ENCODE peak calls at places on chromosomes 11 and 22, in six cellular contexts. One of them, this sample, is unnamed.

GRCh38 chr11:64339754-64340408 is at the start of gene CCDC88B:
- DNase-seq in SJSA1: no peak
- DNase-seq in fibroblast of mammary gland: no peak
- DNase-seq in NCI-H1436: no peak
- DNase-seq in CD4-positive, CD25-positive, alpha-beta regulatory T cell: peak; percentile 89
- DNase-seq in iPS-NIHi11: no peak
- DNase-seq in this sample: no peak

GRCh38 chr22:48181168-48181955 is 1418.9 kb downstream of the TBC1D22A start:
- DNase-seq in SJSA1: no peak
- DNase-seq in fibroblast of mammary gland: no peak
- DNase-seq in NCI-H1436: no peak
- DNase-seq in CD4-positive, CD25-positive, alpha-beta regulatory T cell: no peak
- DNase-seq in iPS-NIHi11: no peak
- DNase-seq in this sample: no peak

GRCh38 chr11:3947084-3947483 is 91.6 kb downstream of the STIM1 start:
- DNase-seq in SJSA1: peak; percentile 36
- DNase-seq in fibroblast of mammary gland: peak; percentile 60
- DNase-seq in NCI-H1436: no peak
- DNase-seq in CD4-positive, CD25-positive, alpha-beta regulatory T cell: peak; percentile 65
- DNase-seq in iPS-NIHi11: no peak
- DNase-seq in this sample: peak; percentile 62

GRCh38 chr11:110858556-110858921 is 146.3 kb upstream of the ARHGAP20 start:
- DNase-seq in SJSA1: no peak
- DNase-seq in fibroblast of mammary gland: peak; percentile 83
- DNase-seq in NCI-H1436: no peak
- DNase-seq in CD4-positive, CD25-positive, alpha-beta regulatory T cell: no peak
- DNase-seq in iPS-NIHi11: no peak
- DNase-seq in this sample: no peak

GRCh38 chr22:29330753-29331152 is 15.3 kb upstream of the RASL10A start:
- DNase-seq in SJSA1: no peak
- DNase-seq in fibroblast of mammary gland: peak; percentile 66
- DNase-seq in NCI-H1436: no peak
- DNase-seq in CD4-positive, CD25-positive, alpha-beta regulatory T cell: no peak
- DNase-seq in iPS-NIHi11: no peak
- DNase-seq in this sample: peak; percentile 69

GRCh38 chr11:121670792-121671275 is 218.1 kb upstream of the SORL1-AS1 start:
- DNase-seq in SJSA1: no peak
- DNase-seq in fibroblast of mammary gland: no peak
- DNase-seq in NCI-H1436: no peak
- DNase-seq in CD4-positive, CD25-positive, alpha-beta regulatory T cell: no peak
- DNase-seq in iPS-NIHi11: no peak
- DNase-seq in this sample: peak; percentile 68

GRCh38 chr11:64284962-64285884 is at the start of gene GPR137:
- DNase-seq in SJSA1: peak; percentile 98
- DNase-seq in fibroblast of mammary gland: peak; percentile 54
- DNase-seq in NCI-H1436: peak; percentile 83
- DNase-seq in CD4-positive, CD25-positive, alpha-beta regulatory T cell: peak; percentile 96
- DNase-seq in iPS-NIHi11: peak; percentile 94
- DNase-seq in this sample: peak; percentile 28

GRCh38 chr11:88411265-88411664 is 73.7 kb upstream of the CTSC start:
- DNase-seq in SJSA1: peak; percentile 31
- DNase-seq in fibroblast of mammary gland: peak; percentile 90
- DNase-seq in NCI-H1436: no peak
- DNase-seq in CD4-positive, CD25-positive, alpha-beta regulatory T cell: no peak
- DNase-seq in iPS-NIHi11: no peak
- DNase-seq in this sample: peak; percentile 95

GRCh38 chr11:2694995-2695939 is 4.5 kb downstream of the KCNQ1OT1 start:
- DNase-seq in SJSA1: no peak
- DNase-seq in fibroblast of mammary gland: no peak
- DNase-seq in NCI-H1436: no peak
- DNase-seq in CD4-positive, CD25-positive, alpha-beta regulatory T cell: no peak
- DNase-seq in iPS-NIHi11: no peak
- DNase-seq in this sample: no peak

GRCh38 chr22:37231406-37232139 is 12.5 kb downstream of the RAC2 start:
- DNase-seq in SJSA1: no peak
- DNase-seq in fibroblast of mammary gland: no peak
- DNase-seq in NCI-H1436: no peak
- DNase-seq in CD4-positive, CD25-positive, alpha-beta regulatory T cell: peak; percentile 50
- DNase-seq in iPS-NIHi11: no peak
- DNase-seq in this sample: no peak

GRCh38 chr11:125272092-125272491 is 107.5 kb downstream of the PKNOX2 start:
- DNase-seq in SJSA1: no peak
- DNase-seq in fibroblast of mammary gland: peak; percentile 13
- DNase-seq in NCI-H1436: no peak
- DNase-seq in CD4-positive, CD25-positive, alpha-beta regulatory T cell: no peak
- DNase-seq in iPS-NIHi11: no peak
- DNase-seq in this sample: peak; percentile 66

GRCh38 chr11:34602245-34602644 is 18.6 kb upstream of the EHF start:
- DNase-seq in SJSA1: no peak
- DNase-seq in fibroblast of mammary gland: no peak
- DNase-seq in NCI-H1436: no peak
- DNase-seq in CD4-positive, CD25-positive, alpha-beta regulatory T cell: no peak
- DNase-seq in iPS-NIHi11: no peak
- DNase-seq in this sample: no peak

GRCh38 chr11:62552931-62553838 is 6.6 kb upstream of the AHNAK start:
- DNase-seq in SJSA1: peak; percentile 100
- DNase-seq in fibroblast of mammary gland: peak; percentile 97
- DNase-seq in NCI-H1436: no peak
- DNase-seq in CD4-positive, CD25-positive, alpha-beta regulatory T cell: peak; percentile 70
- DNase-seq in iPS-NIHi11: peak; percentile 64
- DNase-seq in this sample: peak; percentile 96

GRCh38 chr11:71325418-71326327 is 73.3 kb upstream of the SHANK2 start:
- DNase-seq in SJSA1: no peak
- DNase-seq in fibroblast of mammary gland: no peak
- DNase-seq in NCI-H1436: no peak
- DNase-seq in CD4-positive, CD25-positive, alpha-beta regulatory T cell: no peak
- DNase-seq in iPS-NIHi11: no peak
- DNase-seq in this sample: no peak

GRCh38 chr11:67240575-67241389 is 25.5 kb upstream of the GRK2 start:
- DNase-seq in SJSA1: peak; percentile 89
- DNase-seq in fibroblast of mammary gland: peak; percentile 70
- DNase-seq in NCI-H1436: peak; percentile 48
- DNase-seq in CD4-positive, CD25-positive, alpha-beta regulatory T cell: peak; percentile 84
- DNase-seq in iPS-NIHi11: no peak
- DNase-seq in this sample: peak; percentile 53

GRCh38 chr22:41782316-41782715 is 18.2 kb upstream of the CCDC134 start:
- DNase-seq in SJSA1: no peak
- DNase-seq in fibroblast of mammary gland: no peak
- DNase-seq in NCI-H1436: no peak
- DNase-seq in CD4-positive, CD25-positive, alpha-beta regulatory T cell: no peak
- DNase-seq in iPS-NIHi11: no peak
- DNase-seq in this sample: no peak

GRCh38 chr11:19577849-19578619 is 134.6 kb upstream of the NAV2 start:
- DNase-seq in SJSA1: no peak
- DNase-seq in fibroblast of mammary gland: peak; percentile 64
- DNase-seq in NCI-H1436: no peak
- DNase-seq in CD4-positive, CD25-positive, alpha-beta regulatory T cell: no peak
- DNase-seq in iPS-NIHi11: no peak
- DNase-seq in this sample: peak; percentile 67

GRCh38 chr11:91081440-91082088 is 858.7 kb upstream of the CHORDC1 start:
- DNase-seq in SJSA1: no peak
- DNase-seq in fibroblast of mammary gland: peak; percentile 76
- DNase-seq in NCI-H1436: no peak
- DNase-seq in CD4-positive, CD25-positive, alpha-beta regulatory T cell: no peak
- DNase-seq in iPS-NIHi11: no peak
- DNase-seq in this sample: peak; percentile 13

This sample was measured in astrocyte.